ENCODE peak calls at places on chromosome 3, in five cellular contexts. One of them, this sample, is unnamed.

GRCh38 chr3:178671261-178672191 is 135.3 kb downstream of the KCNMB2 start:
- DNase-seq in HepG2: no peak
- DNase-seq in H1: no peak
- DNase-seq in NT2/D1: no peak
- DNase-seq in GM12878: no peak
- DNase-seq in this sample: no peak

GRCh38 chr3:194485876-194486539 is 794 bp downstream of the ATP13A3 start:
- DNase-seq in HepG2: no peak
- DNase-seq in H1: no peak
- DNase-seq in NT2/D1: no peak
- DNase-seq in GM12878: no peak
- DNase-seq in this sample: peak; percentile 10

GRCh38 chr3:114942773-114943172 is 204.3 kb downstream of the ZBTB20 start:
- DNase-seq in HepG2: no peak
- DNase-seq in H1: no peak
- DNase-seq in NT2/D1: no peak
- DNase-seq in GM12878: no peak
- DNase-seq in this sample: no peak

GRCh38 chr3:150760431-150761200 is 2.4 kb downstream of the SIAH2 start:
- DNase-seq in HepG2: no peak
- DNase-seq in H1: no peak
- DNase-seq in NT2/D1: no peak
- DNase-seq in GM12878: peak; percentile 45
- DNase-seq in this sample: no peak

GRCh38 chr3:112126501-112126900 is 6.5 kb downstream of the GCSAM start:
- DNase-seq in HepG2: no peak
- DNase-seq in H1: no peak
- DNase-seq in NT2/D1: peak; percentile 85
- DNase-seq in GM12878: no peak
- DNase-seq in this sample: peak; percentile 19

GRCh38 chr3:196518999-196519737 is 4.0 kb upstream of the SMCO1 start:
- DNase-seq in HepG2: peak; percentile 82
- DNase-seq in H1: peak; percentile 85
- DNase-seq in NT2/D1: peak; percentile 86
- DNase-seq in GM12878: no peak
- DNase-seq in this sample: peak; percentile 71

GRCh38 chr3:38004415-38005075 is 14.0 kb downstream of the VILL start:
- DNase-seq in HepG2: peak; percentile 88
- DNase-seq in H1: peak; percentile 70
- DNase-seq in NT2/D1: peak; percentile 40
- DNase-seq in GM12878: no peak
- DNase-seq in this sample: peak; percentile 62

GRCh38 chr3:12816521-12817340 is 20.3 kb downstream of the CAND2 start:
- DNase-seq in HepG2: no peak
- DNase-seq in H1: no peak
- DNase-seq in NT2/D1: no peak
- DNase-seq in GM12878: no peak
- DNase-seq in this sample: no peak

GRCh38 chr3:4834403-4834866 is 144.8 kb upstream of the BHLHE40 start:
- DNase-seq in HepG2: no peak
- DNase-seq in H1: no peak
- DNase-seq in NT2/D1: no peak
- DNase-seq in GM12878: no peak
- DNase-seq in this sample: no peak

GRCh38 chr3:117218709-117219108 is 509.1 kb downstream of the TUSC7 start:
- DNase-seq in HepG2: no peak
- DNase-seq in H1: no peak
- DNase-seq in NT2/D1: no peak
- DNase-seq in GM12878: no peak
- DNase-seq in this sample: no peak

GRCh38 chr3:24365168-24365567 is 129.5 kb downstream of the THRB start:
- DNase-seq in HepG2: peak; percentile 90
- DNase-seq in H1: no peak
- DNase-seq in NT2/D1: no peak
- DNase-seq in GM12878: no peak
- DNase-seq in this sample: peak; percentile 55

GRCh38 chr3:54866221-54866620 is 61.6 kb downstream of the LRTM1 start:
- DNase-seq in HepG2: no peak
- DNase-seq in H1: no peak
- DNase-seq in NT2/D1: no peak
- DNase-seq in GM12878: no peak
- DNase-seq in this sample: no peak

GRCh38 chr3:173993299-173993698 is 595.8 kb downstream of the NLGN1 start:
- DNase-seq in HepG2: peak; percentile 1
- DNase-seq in H1: no peak
- DNase-seq in NT2/D1: peak; percentile 5
- DNase-seq in GM12878: no peak
- DNase-seq in this sample: peak; percentile 20

GRCh38 chr3:128494152-128494650 is 1.2 kb upstream of the GATA2 start:
- DNase-seq in HepG2: no peak
- DNase-seq in H1: no peak
- DNase-seq in NT2/D1: no peak
- DNase-seq in GM12878: no peak
- DNase-seq in this sample: no peak

DNA sequence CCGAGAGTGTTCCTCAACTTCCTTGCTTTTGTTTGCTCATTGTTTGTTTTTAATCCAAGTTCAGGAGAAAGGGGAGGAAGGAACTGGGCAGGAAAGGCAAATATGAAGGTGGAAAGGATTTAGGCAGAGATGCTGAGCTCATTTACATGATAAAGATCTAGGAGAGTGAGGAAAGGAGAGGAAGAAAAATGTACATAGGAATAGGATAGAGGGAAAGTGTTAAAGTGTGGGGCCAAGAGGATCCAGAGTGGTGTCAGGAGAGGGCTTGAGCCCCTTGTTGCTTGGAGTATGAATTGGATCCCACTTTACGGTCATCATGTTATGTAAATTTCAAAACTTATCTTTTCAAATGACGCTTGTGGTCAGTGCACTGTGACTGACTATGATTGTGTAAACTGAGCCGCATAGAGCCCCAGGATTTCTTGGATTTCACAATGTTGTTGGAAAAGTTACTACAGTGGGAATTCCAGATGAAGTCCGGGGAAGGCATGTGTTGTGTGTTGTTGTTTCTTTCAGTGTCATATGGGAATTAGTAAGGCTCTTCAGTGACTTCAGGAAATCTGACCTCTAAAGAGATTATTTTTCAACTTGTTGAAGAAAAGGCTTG is 15.0 kb upstream of the PLD1 start:
- DNase-seq in HepG2: peak; percentile 78
- DNase-seq in H1: no peak
- DNase-seq in NT2/D1: no peak
- DNase-seq in GM12878: no peak
- DNase-seq in this sample: no peak
- TF ChIP-seq SUZ12 in HepG2: no peak
- TF ChIP-seq SUZ12 in H1: no peak
- TF ChIP-seq SUZ12 in NT2/D1: no peak
- TF ChIP-seq SUZ12 in GM12878: no peak
- TF ChIP-seq SUZ12 in this sample: no peak

DNA sequence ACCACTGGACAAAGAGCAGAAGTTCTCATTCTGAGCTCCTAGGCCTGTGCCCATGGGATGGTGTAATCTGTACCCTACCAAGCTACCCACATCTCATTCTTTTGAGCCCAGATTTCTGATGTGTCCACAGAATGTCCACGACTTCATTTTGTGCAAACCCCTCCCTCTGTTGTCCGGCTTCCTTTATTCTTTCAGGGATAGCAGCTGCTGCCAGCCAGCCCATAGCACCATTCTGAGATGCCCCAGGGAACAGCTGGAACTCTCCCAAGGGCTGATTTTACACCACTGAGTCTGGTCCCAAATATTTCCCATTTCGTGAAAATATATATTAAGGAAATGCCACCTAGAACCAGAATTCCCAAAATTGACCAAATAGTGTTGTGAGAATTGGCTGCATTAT is 236.6 kb downstream of the SATB1 start:
- DNase-seq in HepG2: no peak
- DNase-seq in H1: no peak
- DNase-seq in NT2/D1: no peak
- DNase-seq in GM12878: no peak
- DNase-seq in this sample: no peak
- TF ChIP-seq SUZ12 in HepG2: no peak
- TF ChIP-seq SUZ12 in H1: no peak
- TF ChIP-seq SUZ12 in NT2/D1: no peak
- TF ChIP-seq SUZ12 in GM12878: no peak
- TF ChIP-seq SUZ12 in this sample: no peak

GRCh38 chr3:71254658-71255057 is 328.9 kb downstream of the FOXP1 start:
- DNase-seq in HepG2: peak; percentile 92
- DNase-seq in H1: no peak
- DNase-seq in NT2/D1: no peak
- DNase-seq in GM12878: no peak
- DNase-seq in this sample: no peak
- TF ChIP-seq SUZ12 in HepG2: no peak
- TF ChIP-seq SUZ12 in H1: no peak
- TF ChIP-seq SUZ12 in NT2/D1: no peak
- TF ChIP-seq SUZ12 in GM12878: no peak
- TF ChIP-seq SUZ12 in this sample: no peak

GRCh38 chr3:40137586-40138295 is 171.8 kb upstream of the EIF1B start:
- DNase-seq in HepG2: no peak
- DNase-seq in H1: no peak
- DNase-seq in NT2/D1: no peak
- DNase-seq in GM12878: no peak
- DNase-seq in this sample: no peak
- TF ChIP-seq SUZ12 in HepG2: no peak
- TF ChIP-seq SUZ12 in H1: no peak
- TF ChIP-seq SUZ12 in NT2/D1: no peak
- TF ChIP-seq SUZ12 in GM12878: no peak
- TF ChIP-seq SUZ12 in this sample: no peak

DNA sequence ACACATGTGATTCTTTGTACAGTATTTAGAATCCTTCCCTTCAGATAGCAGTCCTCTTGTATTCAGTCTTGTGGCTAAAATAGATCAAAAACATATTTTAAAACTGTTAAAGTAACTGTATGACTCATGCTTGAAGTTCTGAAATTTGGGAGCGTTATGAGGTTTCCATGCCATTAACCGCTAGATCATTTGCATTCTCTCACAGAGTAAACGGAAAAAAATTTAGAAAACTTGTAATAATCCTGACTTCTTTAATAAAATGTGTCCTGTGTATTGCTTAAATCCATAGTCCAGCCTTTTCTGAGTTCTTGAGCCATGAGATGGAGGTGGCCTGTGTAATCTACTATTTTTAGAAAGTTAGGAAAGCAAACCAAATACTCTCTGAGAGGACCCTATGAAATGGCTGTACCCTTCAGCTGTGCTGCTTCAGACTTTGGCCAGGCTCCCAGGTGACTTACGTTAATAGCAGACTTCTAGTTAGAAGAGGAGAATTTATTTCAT is 33.8 kb downstream of the MBNL1 start:
- DNase-seq in HepG2: peak; percentile 78
- DNase-seq in H1: no peak
- DNase-seq in NT2/D1: no peak
- DNase-seq in GM12878: peak; percentile 68
- DNase-seq in this sample: no peak
- TF ChIP-seq SUZ12 in HepG2: no peak
- TF ChIP-seq SUZ12 in H1: no peak
- TF ChIP-seq SUZ12 in NT2/D1: no peak
- TF ChIP-seq SUZ12 in GM12878: no peak
- TF ChIP-seq SUZ12 in this sample: no peak

GRCh38 chr3:143170043-143170442 is 50.5 kb downstream of the CHST2 start:
- DNase-seq in HepG2: no peak
- DNase-seq in H1: no peak
- DNase-seq in NT2/D1: no peak
- DNase-seq in GM12878: no peak
- DNase-seq in this sample: no peak

GRCh38 chr3:143170676-143171075 is 51.1 kb downstream of the CHST2 start:
- DNase-seq in HepG2: no peak
- DNase-seq in H1: no peak
- DNase-seq in NT2/D1: no peak
- DNase-seq in GM12878: no peak
- DNase-seq in this sample: no peak

GRCh38 chr3:143166376-143166775 is 46.8 kb downstream of the CHST2 start:
- DNase-seq in HepG2: no peak
- DNase-seq in H1: no peak
- DNase-seq in NT2/D1: no peak
- DNase-seq in GM12878: no peak
- DNase-seq in this sample: no peak

GRCh38 chr3:143167956-143168355 is 48.4 kb downstream of the CHST2 start:
- DNase-seq in HepG2: no peak
- DNase-seq in H1: no peak
- DNase-seq in NT2/D1: no peak
- DNase-seq in GM12878: no peak
- DNase-seq in this sample: no peak

GRCh38 chr3:143168518-143169192 is 49.1 kb downstream of the CHST2 start:
- DNase-seq in HepG2: no peak
- DNase-seq in H1: no peak
- DNase-seq in NT2/D1: no peak
- DNase-seq in GM12878: no peak
- DNase-seq in this sample: no peak
- TF ChIP-seq SUZ12 in HepG2: no peak
- TF ChIP-seq SUZ12 in H1: no peak
- TF ChIP-seq SUZ12 in NT2/D1: no peak
- TF ChIP-seq SUZ12 in GM12878: no peak
- TF ChIP-seq SUZ12 in this sample: no peak